ENCODE peak calls at places on chromosomes 1 and 21, in five cellular contexts. One of them, this sample, is unnamed.

GRCh38 chr1:167071286-167071685 is 18.9 kb downstream of the GPA33 start:
- DNase-seq in Caco-2: no peak
- DNase-seq in tibial nerve: no peak
- DNase-seq in GM23338: no peak
- DNase-seq in right lobe of liver: no peak
- DNase-seq in this sample: no peak

GRCh38 chr1:107877749-107878148 is 87.2 kb downstream of the VAV3 start:
- DNase-seq in GM23338: no peak
- DNase-seq in Caco-2: no peak
- DNase-seq in tibial nerve: no peak
- DNase-seq in right lobe of liver: no peak
- DNase-seq in this sample: no peak

GRCh38 chr21:39385299-39386145 is 36.6 kb upstream of the HMGN1 start:
- DNase-seq in tibial nerve: peak; percentile 38
- DNase-seq in GM23338: no peak
- DNase-seq in Caco-2: peak; percentile 91
- DNase-seq in right lobe of liver: peak; percentile 91
- DNase-seq in this sample: peak; percentile 51

GRCh38 chr1:241475688-241476087 is 43.9 kb downstream of the FH start:
- DNase-seq in GM23338: no peak
- DNase-seq in Caco-2: no peak
- DNase-seq in tibial nerve: no peak
- DNase-seq in right lobe of liver: no peak
- DNase-seq in this sample: peak; percentile 71

GRCh38 chr1:110004583-110004982 is 20.0 kb downstream of the AHCYL1 start:
- DNase-seq in tibial nerve: no peak
- DNase-seq in right lobe of liver: no peak
- DNase-seq in Caco-2: no peak
- DNase-seq in GM23338: no peak
- DNase-seq in this sample: peak; percentile 42

GRCh38 chr1:153386500-153386901 is 4.4 kb downstream of the S100A8 start:
- DNase-seq in right lobe of liver: peak; percentile 59
- DNase-seq in GM23338: no peak
- DNase-seq in Caco-2: no peak
- DNase-seq in tibial nerve: no peak
- DNase-seq in this sample: peak; percentile 97

GRCh38 chr1:201676061-201676644 is 137.2 kb downstream of the NAV1 start:
- DNase-seq in Caco-2: no peak
- DNase-seq in tibial nerve: no peak
- DNase-seq in GM23338: peak; percentile 56
- DNase-seq in right lobe of liver: no peak
- DNase-seq in this sample: no peak

GRCh38 chr1:12448746-12449177 is 169.2 kb downstream of the DHRS3 start:
- DNase-seq in right lobe of liver: no peak
- DNase-seq in tibial nerve: peak; percentile 40
- DNase-seq in GM23338: no peak
- DNase-seq in Caco-2: no peak
- DNase-seq in this sample: no peak

GRCh38 chr21:37292946-37293345 is 25.8 kb upstream of the VPS26C start:
- DNase-seq in Caco-2: no peak
- DNase-seq in right lobe of liver: no peak
- DNase-seq in tibial nerve: no peak
- DNase-seq in GM23338: no peak
- DNase-seq in this sample: no peak

GRCh38 chr1:245155186-245156040 is 628 bp downstream of the KIF26B start:
- DNase-seq in right lobe of liver: no peak
- DNase-seq in GM23338: peak; percentile 60
- DNase-seq in tibial nerve: no peak
- DNase-seq in Caco-2: no peak
- DNase-seq in this sample: peak; percentile 18

GRCh38 chr1:51956528-51957509 is 33.7 kb downstream of the RAB3B start:
- DNase-seq in Caco-2: no peak
- DNase-seq in right lobe of liver: no peak
- DNase-seq in GM23338: peak; percentile 27
- DNase-seq in tibial nerve: no peak
- DNase-seq in this sample: peak; percentile 58

GRCh38 chr21:27477321-27477720 is 510.4 kb upstream of the ADAMTS5 start:
- DNase-seq in GM23338: no peak
- DNase-seq in tibial nerve: no peak
- DNase-seq in Caco-2: no peak
- DNase-seq in right lobe of liver: no peak
- DNase-seq in this sample: no peak

GRCh38 chr1:204706838-204707509 is 21.4 kb upstream of the LRRN2 start:
- DNase-seq in Caco-2: no peak
- DNase-seq in GM23338: peak; percentile 84
- DNase-seq in tibial nerve: no peak
- DNase-seq in right lobe of liver: no peak
- DNase-seq in this sample: no peak

GRCh38 chr1:153533689-153534201 is 2.0 kb downstream of the S100A6 start:
- DNase-seq in tibial nerve: peak; percentile 43
- DNase-seq in right lobe of liver: no peak
- DNase-seq in Caco-2: no peak
- DNase-seq in GM23338: no peak
- DNase-seq in this sample: peak; percentile 97

GRCh38 chr1:203342192-203342940 is 8.6 kb downstream of the FMOD start:
- DNase-seq in Caco-2: peak; percentile 70
- DNase-seq in tibial nerve: no peak
- DNase-seq in right lobe of liver: peak; percentile 63
- DNase-seq in GM23338: peak; percentile 93
- DNase-seq in this sample: peak; percentile 35

GRCh38 chr1:183636783-183637182 is 1.2 kb upstream of the ARPC5 start:
- DNase-seq in GM23338: no peak
- DNase-seq in right lobe of liver: no peak
- DNase-seq in Caco-2: no peak
- DNase-seq in tibial nerve: no peak
- DNase-seq in this sample: no peak

GRCh38 chr21:35850542-35851103 is 209.7 kb downstream of the SETD4 start:
- DNase-seq in Caco-2: no peak
- DNase-seq in right lobe of liver: no peak
- DNase-seq in GM23338: no peak
- DNase-seq in tibial nerve: no peak
- DNase-seq in this sample: no peak

GRCh38 chr1:94246692-94247145 is 9.3 kb upstream of the ARHGAP29 start:
- DNase-seq in GM23338: peak; percentile 29
- DNase-seq in Caco-2: peak; percentile 47
- DNase-seq in right lobe of liver: no peak
- DNase-seq in tibial nerve: no peak
- DNase-seq in this sample: no peak

GRCh38 chr1:103220503-103221095 is 112.3 kb upstream of the COL11A1 start:
- DNase-seq in tibial nerve: no peak
- DNase-seq in right lobe of liver: no peak
- DNase-seq in Caco-2: no peak
- DNase-seq in GM23338: no peak
- DNase-seq in this sample: no peak

GRCh38 chr1:34155851-34156250 is 9.2 kb downstream of the CSMD2 start:
- DNase-seq in tibial nerve: no peak
- DNase-seq in GM23338: no peak
- DNase-seq in right lobe of liver: no peak
- DNase-seq in Caco-2: no peak
- DNase-seq in this sample: no peak

GRCh38 chr1:65791860-65792670 is 630 bp upstream of the PDE4B start:
- DNase-seq in right lobe of liver: no peak
- DNase-seq in Caco-2: no peak
- DNase-seq in tibial nerve: no peak
- DNase-seq in GM23338: peak; percentile 40
- DNase-seq in this sample: no peak

GRCh38 chr1:106534612-106535011 is 521.9 kb upstream of the PRMT6 start:
- DNase-seq in Caco-2: no peak
- DNase-seq in tibial nerve: no peak
- DNase-seq in GM23338: peak; percentile 70
- DNase-seq in right lobe of liver: no peak
- DNase-seq in this sample: peak; percentile 26
- TF ChIP-seq CTCF in Caco-2: no peak
- TF ChIP-seq CTCF in tibial nerve: no peak
- TF ChIP-seq CTCF in GM23338: peak; percentile 54
- TF ChIP-seq CTCF in right lobe of liver: no peak
- TF ChIP-seq CTCF in this sample: peak; percentile 26

DNA sequence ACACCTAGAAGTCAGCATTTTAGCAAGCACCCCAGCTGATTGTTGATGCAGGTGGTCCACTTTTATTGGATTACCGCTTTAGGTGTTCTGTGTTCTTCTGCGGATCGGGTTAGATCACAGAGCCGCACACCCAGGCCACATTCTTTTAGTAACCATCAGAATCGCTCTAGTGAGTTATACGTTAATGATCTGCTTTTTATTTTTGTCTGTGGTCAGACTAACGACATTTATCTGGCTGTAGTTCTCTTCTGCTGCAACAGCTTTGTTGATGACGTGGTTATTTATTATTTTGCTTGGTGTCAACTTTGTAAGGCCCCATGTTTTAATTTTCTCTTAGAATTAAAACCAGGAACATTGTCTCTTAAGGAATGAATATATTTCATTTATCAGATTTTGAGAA is 18.2 kb downstream of the SCCPDH start:
- DNase-seq in GM23338: no peak
- DNase-seq in Caco-2: no peak
- DNase-seq in right lobe of liver: no peak
- DNase-seq in tibial nerve: no peak
- DNase-seq in this sample: no peak
- H3K36me3 ChIP-seq in GM23338: no peaks in the 10 kb centered on the region
- H3K36me3 ChIP-seq in Caco-2: no peaks in the 10 kb centered on the region
- H3K36me3 ChIP-seq in right lobe of liver: peaks cover 2% of the 10 kb centered on the region
- H3K36me3 ChIP-seq in tibial nerve: no peaks in the 10 kb centered on the region
- H3K36me3 ChIP-seq in this sample: peaks cover 1% of the 10 kb centered on the region

GRCh38 chr1:211697356-211697755 is 21.9 kb upstream of the NEK2 start:
- DNase-seq in GM23338: no peak
- DNase-seq in tibial nerve: no peak
- DNase-seq in Caco-2: no peak
- DNase-seq in right lobe of liver: no peak
- DNase-seq in this sample: no peak

GRCh38 chr1:211698161-211699026 is 23.0 kb upstream of the NEK2 start:
- DNase-seq in tibial nerve: peak; percentile 52
- DNase-seq in right lobe of liver: peak; percentile 88
- DNase-seq in GM23338: peak; percentile 89
- DNase-seq in Caco-2: peak; percentile 64
- DNase-seq in this sample: peak; percentile 65

GRCh38 chr1:211699059-211699458 is 23.6 kb upstream of the NEK2 start:
- DNase-seq in right lobe of liver: no peak
- DNase-seq in Caco-2: no peak
- DNase-seq in GM23338: peak; percentile 69
- DNase-seq in tibial nerve: no peak
- DNase-seq in this sample: no peak

DNA sequence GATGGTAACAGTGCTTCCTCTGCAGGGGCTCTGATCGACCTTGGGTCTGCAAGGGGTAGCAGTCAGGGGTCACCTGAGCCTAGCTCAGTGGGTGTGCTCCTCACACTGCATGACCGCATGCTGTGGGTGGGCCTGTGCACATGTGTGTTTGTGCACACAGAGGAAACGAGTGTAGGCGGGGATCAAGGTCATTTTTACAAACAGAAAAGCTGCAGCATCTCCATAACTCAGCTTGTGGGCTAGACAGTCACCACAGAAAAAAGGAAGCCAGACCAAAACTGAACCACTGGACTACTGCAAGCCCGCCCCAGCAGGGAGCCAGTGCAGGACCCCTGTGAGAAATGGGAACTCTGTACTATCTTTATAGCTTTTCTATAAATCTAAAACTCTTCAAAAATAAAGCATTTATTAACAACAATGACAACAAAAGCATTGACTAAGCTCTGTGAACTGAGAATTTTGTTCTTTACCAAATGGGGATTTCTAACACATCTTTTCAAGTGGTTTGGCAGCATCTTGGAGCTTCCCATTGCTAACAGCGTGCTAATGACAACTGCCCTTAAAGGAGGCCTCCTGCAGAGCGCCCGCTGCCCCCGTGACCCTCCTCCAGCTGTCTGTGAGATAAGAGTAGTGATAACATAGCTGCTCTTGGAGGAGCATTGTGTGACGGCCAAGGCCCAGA is 19.9 kb upstream of the NEK2 start:
- DNase-seq in Caco-2: peak; percentile 66
- DNase-seq in GM23338: no peak
- DNase-seq in tibial nerve: no peak
- DNase-seq in right lobe of liver: no peak
- DNase-seq in this sample: no peak
- H3K4me3 ChIP-seq in Caco-2: no peak overlapping the region
- H3K4me3 ChIP-seq in GM23338: no peak overlapping the region
- H3K4me3 ChIP-seq in tibial nerve: no peak overlapping the region
- H3K4me3 ChIP-seq in right lobe of liver: no peak overlapping the region
- H3K4me3 ChIP-seq in this sample: no peak overlapping the region

DNA sequence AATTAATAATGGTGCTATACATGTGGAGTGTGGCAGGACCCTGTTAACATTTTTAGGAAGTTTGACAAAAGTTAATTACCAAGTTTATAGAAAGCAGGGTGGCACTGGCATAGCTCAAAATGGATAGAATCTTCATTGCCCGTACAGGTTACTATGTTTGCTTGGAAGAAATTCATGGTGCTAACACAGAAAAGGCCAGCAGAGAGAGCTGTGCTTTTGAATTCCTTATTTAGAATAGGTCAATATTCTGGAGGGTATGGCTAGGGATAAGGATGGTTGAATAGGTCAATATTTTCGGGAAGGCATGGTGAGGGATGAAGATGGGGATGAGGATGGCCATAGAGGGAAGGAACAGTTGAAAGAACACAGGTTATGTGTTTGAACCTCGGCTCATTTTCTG is 345.1 kb downstream of the LMO4 start:
- DNase-seq in tibial nerve: no peak
- DNase-seq in Caco-2: no peak
- DNase-seq in GM23338: peak; percentile 21
- DNase-seq in right lobe of liver: no peak
- DNase-seq in this sample: no peak
- TF ChIP-seq CTCF in tibial nerve: no peak
- TF ChIP-seq CTCF in Caco-2: no peak
- TF ChIP-seq CTCF in GM23338: peak; percentile 44
- TF ChIP-seq CTCF in right lobe of liver: no peak
- TF ChIP-seq CTCF in this sample: no peak

This sample was measured in bronchial epithelial cell.